ENCODE peak calls at places on chromosome 11, in four cellular contexts. One of them, this sample, is unnamed.

GRCh38 chr11:106344392-106344791 is 266.9 kb downstream of the AASDHPPT start:
- DNase-seq in hepatocyte: peak
- DNase-seq in dermis blood vessel endothelial cell: no peak
- DNase-seq in neural progenitor cell: no peak
- DNase-seq in this sample: no peak

GRCh38 chr11:70060611-70061293 is 17.4 kb upstream of the ANO1 start:
- DNase-seq in hepatocyte: peak
- DNase-seq in dermis blood vessel endothelial cell: no peak
- DNase-seq in neural progenitor cell: no peak
- DNase-seq in this sample: no peak

GRCh38 chr11:296206-296975 is 2.9 kb downstream of the IFITM5 start:
- DNase-seq in hepatocyte: no peak
- DNase-seq in dermis blood vessel endothelial cell: no peak
- DNase-seq in neural progenitor cell: no peak
- DNase-seq in this sample: no peak

GRCh38 chr11:69878927-69879733 is 59.9 kb upstream of the FGF3 start:
- DNase-seq in hepatocyte: no peak
- DNase-seq in dermis blood vessel endothelial cell: no peak
- DNase-seq in neural progenitor cell: no peak
- DNase-seq in this sample: no peak

GRCh38 chr11:3169235-3169951 is 4.3 kb upstream of the OSBPL5 start:
- DNase-seq in hepatocyte: no peak
- DNase-seq in dermis blood vessel endothelial cell: peak
- DNase-seq in neural progenitor cell: peak
- DNase-seq in this sample: peak

GRCh38 chr11:24609778-24610177 is 112.9 kb downstream of the LUZP2 start:
- DNase-seq in hepatocyte: no peak
- DNase-seq in dermis blood vessel endothelial cell: no peak
- DNase-seq in neural progenitor cell: no peak
- DNase-seq in this sample: no peak

GRCh38 chr11:128593281-128593680 is 5.9 kb upstream of the ETS1 start:
- DNase-seq in hepatocyte: no peak
- DNase-seq in dermis blood vessel endothelial cell: no peak
- DNase-seq in neural progenitor cell: peak
- DNase-seq in this sample: no peak

GRCh38 chr11:76690736-76691135 is 20.2 kb upstream of the LRRC32 start:
- DNase-seq in hepatocyte: no peak
- DNase-seq in dermis blood vessel endothelial cell: no peak
- DNase-seq in neural progenitor cell: no peak
- DNase-seq in this sample: no peak

GRCh38 chr11:119108151-119108856 is 1.2 kb downstream of the C2CD2L start:
- DNase-seq in hepatocyte: peak
- DNase-seq in dermis blood vessel endothelial cell: peak
- DNase-seq in neural progenitor cell: peak
- DNase-seq in this sample: no peak

GRCh38 chr11:129109701-129110100 is 82.4 kb downstream of the ARHGAP32 start:
- DNase-seq in hepatocyte: no peak
- DNase-seq in dermis blood vessel endothelial cell: no peak
- DNase-seq in neural progenitor cell: no peak
- DNase-seq in this sample: no peak